ENCODE peak calls at places on chromosome 10, in seven cellular contexts. N is psoas muscle; L is fibroblast of pulmonary artery; H is bronchial epithelial cell; U is AG09319; G is activated CD8-positive, alpha-beta T cell treated with anti-CD3 and anti-CD28 coated beads for 36 hours; R is mammary epithelial cell. O is an unnamed sample.

GRCh38 chr10:94591461-94592205 is 46.0 kb downstream of the HELLS start:
- DNase-seq in N (no peak), L (no peak), H (no peak), U (no peak), G (no peak), R (no peak), O (peak; percentile 36)

GRCh38 chr10:73887038-73888015 is 13.0 kb upstream of the CAMK2G start:
- DNase-seq in N (peak; percentile 83), L (peak; percentile 91), H (peak; percentile 93), U (peak; percentile 86), G (no peak), R (peak; percentile 95), O (no peak)

GRCh38 chr10:13659887-13660544 is 73.3 kb downstream of the PRPF18 start:
- DNase-seq in N (peak; percentile 72), L (peak; percentile 71), H (peak; percentile 58), U (peak; percentile 15), G (peak; percentile 72), R (peak; percentile 65), O (peak; percentile 86)

GRCh38 chr10:11178606-11179221 is 161.0 kb downstream of the CELF2 start:
- DNase-seq in N (no peak), L (peak; percentile 70), H (no peak), U (no peak), G (peak; percentile 94), R (no peak), O (peak; percentile 68)

GRCh38 chr10:17984056-17984455 is 32.3 kb downstream of the SLC39A12 start:
- DNase-seq in N (no peak), L (peak; percentile 37), H (peak; percentile 51), U (no peak), G (no peak), R (peak; percentile 69), O (peak; percentile 58)

GRCh38 chr10:63115732-63116383 is 17.3 kb upstream of the NRBF2 start:
- DNase-seq in N (peak; percentile 82), L (peak; percentile 98), H (peak; percentile 92), U (peak; percentile 91), G (no peak), R (peak; percentile 94), O (no peak)

GRCh38 chr10:71972746-71973695 is 8.8 kb downstream of the CHST3 start:
- DNase-seq in N (no peak), L (no peak), H (no peak), U (no peak), G (no peak), R (no peak), O (peak; percentile 7)

GRCh38 chr10:100009793-100010676 is at the start of gene DNMBP:
- DNase-seq in N (peak; percentile 91), L (peak; percentile 82), H (peak; percentile 50), U (no peak), G (peak; percentile 87), R (peak; percentile 75), O (peak; percentile 95)

GRCh38 chr10:88693392-88694020 is 12.5 kb upstream of the LIPK start:
- DNase-seq in N (no peak), L (peak; percentile 43), H (no peak), U (no peak), G (no peak), R (no peak), O (no peak)

GRCh38 chr10:20299037-20299557 is 482.9 kb downstream of the PLXDC2 start:
- DNase-seq in N (no peak), L (no peak), H (no peak), U (no peak), G (no peak), R (no peak), O (no peak)

GRCh38 chr10:12333382-12334185 is 15.8 kb upstream of the CAMK1D start:
- DNase-seq in N (peak; percentile 76), L (peak; percentile 91), H (peak; percentile 97), U (peak; percentile 90), G (peak; percentile 44), R (peak; percentile 98), O (peak; percentile 68)

GRCh38 chr10:131578472-131578970 is 267.0 kb upstream of the TCERG1L start:
- DNase-seq in N (no peak), L (no peak), H (no peak), U (no peak), G (no peak), R (no peak), O (no peak)

GRCh38 chr10:28871677-28872076 is 194.4 kb downstream of the BAMBI start:
- DNase-seq in N (no peak), L (no peak), H (no peak), U (no peak), G (no peak), R (no peak), O (no peak)

GRCh38 chr10:1737222-1738061 is at the start of gene ADARB2:
- DNase-seq in N (no peak), L (no peak), H (peak; percentile 35), U (no peak), G (peak; percentile 12), R (peak; percentile 2), O (peak; percentile 81)

GRCh38 chr10:69224862-69225657 is 4.9 kb downstream of the HKDC1 start:
- DNase-seq in N (no peak), L (no peak), H (peak; percentile 79), U (no peak), G (no peak), R (peak; percentile 66), O (no peak)

GRCh38 chr10:32985341-32985764 is 27.3 kb upstream of the ITGB1 start:
- DNase-seq in N (no peak), L (no peak), H (no peak), U (no peak), G (no peak), R (peak; percentile 23), O (no peak)

DNA sequence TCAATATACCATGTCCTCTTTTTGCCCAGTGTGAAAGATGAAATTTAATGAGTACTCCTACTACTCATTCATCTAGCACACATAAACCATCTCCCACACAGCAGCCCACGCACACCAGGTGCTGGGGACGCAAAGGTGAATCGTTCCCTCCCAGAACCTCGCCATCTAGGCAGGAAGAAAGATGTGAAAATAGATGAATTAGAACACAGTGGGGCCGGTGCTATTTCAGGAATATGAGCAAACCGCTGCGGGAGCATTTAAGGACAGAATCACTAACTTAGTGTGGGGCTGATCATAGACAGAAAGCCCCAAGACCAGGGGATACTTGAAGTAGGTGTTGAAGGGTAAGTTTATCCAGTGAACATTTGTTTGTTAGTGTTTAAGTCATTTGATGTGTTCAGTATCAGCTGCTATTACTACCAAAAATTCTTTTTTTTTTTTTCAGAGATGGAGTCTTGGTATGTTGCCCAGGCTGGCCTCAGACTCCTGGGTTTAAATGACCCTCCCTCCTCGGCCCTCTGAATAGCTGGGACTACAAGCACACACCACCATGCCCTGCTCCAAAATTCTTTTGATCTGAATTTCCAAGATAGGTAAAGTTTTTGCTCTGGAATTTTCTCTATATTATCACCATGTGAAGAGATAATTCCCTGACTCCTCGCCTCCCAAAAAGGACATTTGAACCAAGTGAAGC is 48.8 kb downstream of the CPXM2 start:
- DNase-seq in N (no peak), L (no peak), H (no peak), U (no peak), G (no peak), R (no peak), O (no peak)
- TF ChIP-seq CTCF in N (no peak), L (no peak), H (no peak), U (no peak), G (no peak), R (no peak), O (no peak)

GRCh38 chr10:60460058-60460457 is 70.4 kb upstream of the ANK3 start:
- DNase-seq in N (no peak), L (no peak), H (no peak), U (no peak), G (no peak), R (no peak), O (no peak)

GRCh38 chr10:60461688-60462087 is 72.0 kb upstream of the ANK3 start:
- DNase-seq in N (no peak), L (no peak), H (no peak), U (no peak), G (no peak), R (no peak), O (no peak)

GRCh38 chr10:60454336-60454735 is 64.7 kb upstream of the ANK3 start:
- DNase-seq in N (no peak), L (no peak), H (no peak), U (no peak), G (no peak), R (no peak), O (no peak)

GRCh38 chr10:60453031-60453430 is 63.4 kb upstream of the ANK3 start:
- DNase-seq in N (no peak), L (no peak), H (no peak), U (no peak), G (no peak), R (no peak), O (no peak)

DNA sequence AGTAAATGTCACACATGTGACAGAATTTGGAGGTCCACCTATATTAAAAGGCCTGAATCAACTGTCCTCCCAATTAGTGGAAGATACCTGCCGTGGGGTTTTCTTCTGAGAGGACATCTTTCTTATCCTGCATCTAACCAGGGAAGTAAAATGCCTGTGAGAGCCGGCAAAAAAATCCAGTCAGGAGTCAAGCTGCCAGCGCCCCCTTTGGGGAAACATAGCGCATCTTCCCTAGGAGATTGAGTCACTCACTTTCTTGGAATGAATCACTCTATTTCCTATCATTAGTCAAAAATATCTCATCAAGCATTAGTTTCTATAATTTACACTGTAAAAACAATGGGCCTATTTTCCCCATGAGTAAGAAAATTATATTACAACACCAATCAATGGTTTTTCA is 66.4 kb upstream of the ANK3 start:
- DNase-seq in N (no peak), L (no peak), H (peak; percentile 23), U (no peak), G (no peak), R (no peak), O (no peak)
- TF ChIP-seq CTCF in N (no peak), L (no peak), H (no peak), U (no peak), G (no peak), R (peak; percentile 5), O (no peak)

GRCh38 chr10:34985823-34986222 is 104.3 kb downstream of the CUL2 start:
- DNase-seq in N (no peak), L (peak; percentile 50), H (no peak), U (no peak), G (no peak), R (no peak), O (no peak)
- TF ChIP-seq CTCF in N (no peak), L (peak; percentile 47), H (peak; percentile 30), U (no peak), G (no peak), R (peak; percentile 38), O (peak; percentile 8)

GRCh38 chr10:124124769-124125161 is 31.4 kb upstream of the CHST15 start:
- DNase-seq in N (no peak), L (no peak), H (no peak), U (no peak), G (no peak), R (no peak), O (no peak)

GRCh38 chr10:124126711-124127385 is 33.5 kb upstream of the CHST15 start:
- DNase-seq in N (no peak), L (no peak), H (no peak), U (no peak), G (no peak), R (no peak), O (no peak)

GRCh38 chr10:124126139-124126538 is 32.7 kb upstream of the CHST15 start:
- DNase-seq in N (no peak), L (no peak), H (no peak), U (no peak), G (no peak), R (no peak), O (no peak)

GRCh38 chr10:124124123-124124768 is 30.8 kb upstream of the CHST15 start:
- DNase-seq in N (no peak), L (no peak), H (no peak), U (no peak), G (no peak), R (no peak), O (no peak)

GRCh38 chr10:124125305-124126116 is 32.1 kb upstream of the CHST15 start:
- DNase-seq in N (no peak), L (no peak), H (peak; percentile 24), U (no peak), G (peak; percentile 17), R (peak; percentile 57), O (no peak)
- TF ChIP-seq CTCF in N (peak; percentile 24), L (peak; percentile 33), H (peak; percentile 50), U (no peak), G (peak; percentile 61), R (peak; percentile 59), O (peak; percentile 30)

O was measured in GM13977.